ENCODE peak calls at places on chromosomes 11 and 22, in nine cellular contexts. One of them, this sample, is unnamed.

GRCh38 chr11:56473252-56473651 is at the start of gene OR5M3:
- DNase-seq in kidney epithelial cell: no peak
- DNase-seq in endodermal cell: no peak
- DNase-seq in heart left ventricle: no peak
- DNase-seq in heart right ventricle: no peak
- DNase-seq in ovary: no peak
- DNase-seq in brain microvascular endothelial cell: no peak
- DNase-seq in HL-60: no peak
- DNase-seq in astrocyte of the spinal cord: no peak
- DNase-seq in this sample: no peak

GRCh38 chr11:7551571-7551970 is 37.8 kb downstream of the PPFIBP2 start:
- DNase-seq in brain microvascular endothelial cell: no peak
- DNase-seq in ovary: no peak
- DNase-seq in HL-60: no peak
- DNase-seq in heart left ventricle: no peak
- DNase-seq in kidney epithelial cell: no peak
- DNase-seq in heart right ventricle: no peak
- DNase-seq in endodermal cell: no peak
- DNase-seq in astrocyte of the spinal cord: no peak
- DNase-seq in this sample: peak; percentile 81

GRCh38 chr11:120031156-120031555 is 106.8 kb downstream of the TRIM29 start:
- DNase-seq in HL-60: no peak
- DNase-seq in endodermal cell: peak; percentile 42
- DNase-seq in brain microvascular endothelial cell: no peak
- DNase-seq in heart left ventricle: no peak
- DNase-seq in heart right ventricle: no peak
- DNase-seq in astrocyte of the spinal cord: no peak
- DNase-seq in ovary: no peak
- DNase-seq in kidney epithelial cell: no peak
- DNase-seq in this sample: no peak

GRCh38 chr11:71241721-71242259 is 10.6 kb downstream of the SHANK2 start:
- DNase-seq in ovary: no peak
- DNase-seq in HL-60: no peak
- DNase-seq in astrocyte of the spinal cord: no peak
- DNase-seq in heart right ventricle: no peak
- DNase-seq in brain microvascular endothelial cell: no peak
- DNase-seq in heart left ventricle: no peak
- DNase-seq in endodermal cell: peak; percentile 20
- DNase-seq in kidney epithelial cell: no peak
- DNase-seq in this sample: no peak

GRCh38 chr11:75639752-75640151 is 29.1 kb downstream of the MAP6 start:
- DNase-seq in heart left ventricle: peak; percentile 86
- DNase-seq in HL-60: no peak
- DNase-seq in kidney epithelial cell: peak; percentile 31
- DNase-seq in astrocyte of the spinal cord: peak; percentile 59
- DNase-seq in brain microvascular endothelial cell: peak; percentile 39
- DNase-seq in ovary: peak; percentile 60
- DNase-seq in heart right ventricle: peak; percentile 84
- DNase-seq in endodermal cell: no peak
- DNase-seq in this sample: peak; percentile 77

GRCh38 chr11:19347911-19348310 is 107.2 kb upstream of the E2F8 start:
- DNase-seq in HL-60: no peak
- DNase-seq in astrocyte of the spinal cord: no peak
- DNase-seq in ovary: no peak
- DNase-seq in kidney epithelial cell: no peak
- DNase-seq in brain microvascular endothelial cell: no peak
- DNase-seq in heart right ventricle: no peak
- DNase-seq in endodermal cell: no peak
- DNase-seq in heart left ventricle: no peak
- DNase-seq in this sample: no peak

GRCh38 chr22:40289991-40290459 is 56.3 kb upstream of the ADSL start:
- DNase-seq in heart left ventricle: peak; percentile 62
- DNase-seq in ovary: no peak
- DNase-seq in astrocyte of the spinal cord: peak; percentile 7
- DNase-seq in HL-60: peak; percentile 36
- DNase-seq in kidney epithelial cell: no peak
- DNase-seq in endodermal cell: no peak
- DNase-seq in heart right ventricle: no peak
- DNase-seq in brain microvascular endothelial cell: peak; percentile 39
- DNase-seq in this sample: peak; percentile 17

GRCh38 chr22:20648306-20648903 is 125.5 kb upstream of the SERPIND1 start:
- DNase-seq in kidney epithelial cell: no peak
- DNase-seq in astrocyte of the spinal cord: no peak
- DNase-seq in endodermal cell: peak; percentile 36
- DNase-seq in ovary: no peak
- DNase-seq in heart right ventricle: no peak
- DNase-seq in brain microvascular endothelial cell: no peak
- DNase-seq in HL-60: no peak
- DNase-seq in heart left ventricle: no peak
- DNase-seq in this sample: no peak

GRCh38 chr11:67732045-67732787 is 57.8 kb upstream of the ALDH3B2 start:
- DNase-seq in heart left ventricle: no peak
- DNase-seq in astrocyte of the spinal cord: no peak
- DNase-seq in brain microvascular endothelial cell: no peak
- DNase-seq in ovary: no peak
- DNase-seq in kidney epithelial cell: no peak
- DNase-seq in HL-60: no peak
- DNase-seq in endodermal cell: peak; percentile 77
- DNase-seq in heart right ventricle: no peak
- DNase-seq in this sample: no peak

DNA sequence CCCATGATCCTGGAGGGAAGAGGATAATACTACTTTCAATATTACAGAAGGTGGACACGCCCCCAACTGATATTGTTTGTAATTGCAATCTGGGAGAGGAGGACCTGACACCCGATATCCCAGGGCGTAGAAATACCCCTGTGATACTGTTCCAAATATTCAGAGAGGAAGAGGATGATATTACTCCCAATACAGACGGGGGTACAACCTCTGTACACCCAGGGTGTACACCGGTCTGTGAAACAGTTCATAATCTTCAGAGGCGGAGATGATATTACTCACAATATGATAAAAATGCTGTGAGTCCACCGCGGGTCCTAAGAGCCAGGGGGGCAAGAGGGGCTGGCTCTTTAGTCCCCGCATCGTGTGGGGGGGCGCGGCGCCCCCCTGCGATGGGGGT is 57.2 kb upstream of the ALDH3B2 start:
- DNase-seq in heart right ventricle: no peak
- DNase-seq in heart left ventricle: no peak
- DNase-seq in astrocyte of the spinal cord: no peak
- DNase-seq in endodermal cell: no peak
- DNase-seq in ovary: no peak
- DNase-seq in brain microvascular endothelial cell: no peak
- DNase-seq in HL-60: no peak
- DNase-seq in kidney epithelial cell: no peak
- DNase-seq in this sample: no peak
- H3K4me3 ChIP-seq in heart right ventricle: no peak overlapping the region
- H3K4me3 ChIP-seq in heart left ventricle: no peak overlapping the region
- H3K4me3 ChIP-seq in astrocyte of the spinal cord: no peak overlapping the region
- H3K4me3 ChIP-seq in endodermal cell: no peak overlapping the region
- H3K4me3 ChIP-seq in ovary: no peak overlapping the region
- H3K4me3 ChIP-seq in brain microvascular endothelial cell: no peak overlapping the region
- H3K4me3 ChIP-seq in HL-60: no peak overlapping the region
- H3K4me3 ChIP-seq in kidney epithelial cell: no peak overlapping the region
- H3K4me3 ChIP-seq in this sample: no peak overlapping the region

DNA sequence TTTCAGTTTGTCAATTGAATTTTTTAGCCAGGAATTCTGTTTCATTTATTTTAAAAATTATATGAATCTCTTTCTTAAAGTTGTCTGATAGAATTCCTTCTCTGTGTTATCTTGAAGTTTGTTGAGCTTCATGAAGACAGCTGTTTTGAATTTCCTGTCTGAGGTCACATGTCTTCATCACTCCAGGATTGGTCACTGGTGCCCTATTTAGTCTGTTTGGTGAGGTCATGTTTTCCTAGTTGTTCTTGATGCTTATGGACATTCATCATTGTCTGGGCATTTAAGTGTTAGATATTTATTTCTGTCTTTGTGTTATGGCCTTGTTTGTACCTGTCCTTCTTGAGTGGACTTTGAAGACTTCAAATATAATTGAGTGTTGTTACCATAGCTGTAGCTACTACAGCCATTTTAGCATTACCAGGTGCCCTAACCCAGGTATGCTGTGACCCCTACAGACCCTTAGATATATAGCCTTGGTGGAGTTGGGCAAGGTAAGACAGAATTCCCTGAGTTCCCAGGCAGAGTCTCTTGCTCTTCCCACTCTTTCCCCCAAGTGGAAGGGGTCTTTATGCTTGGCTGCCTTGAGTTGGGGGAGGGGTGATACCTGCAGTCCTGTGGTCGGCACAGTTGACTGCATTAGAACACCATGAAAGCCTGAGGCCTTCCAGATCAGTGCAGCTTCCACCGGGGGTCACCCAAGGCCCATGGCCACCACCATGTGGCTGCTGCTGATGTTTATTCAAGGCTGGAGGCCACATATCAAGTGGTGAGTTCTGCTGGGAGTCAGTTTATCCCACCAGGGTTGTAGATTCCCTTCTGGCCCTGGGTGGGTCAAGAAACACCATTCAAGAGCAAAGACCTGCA is 229.6 kb downstream of the DYNC2H1 start:
- DNase-seq in kidney epithelial cell: no peak
- DNase-seq in endodermal cell: peak; percentile 84
- DNase-seq in ovary: no peak
- DNase-seq in brain microvascular endothelial cell: peak; percentile 67
- DNase-seq in heart left ventricle: no peak
- DNase-seq in heart right ventricle: no peak
- DNase-seq in astrocyte of the spinal cord: peak; percentile 36
- DNase-seq in HL-60: no peak
- DNase-seq in this sample: peak; percentile 69
- TF ChIP-seq CTCF in kidney epithelial cell: peak; percentile 53
- TF ChIP-seq CTCF in endodermal cell: peak; percentile 76
- TF ChIP-seq CTCF in ovary: no peak
- TF ChIP-seq CTCF in brain microvascular endothelial cell: peak; percentile 54
- TF ChIP-seq CTCF in heart left ventricle: no peak
- TF ChIP-seq CTCF in heart right ventricle: no peak
- TF ChIP-seq CTCF in astrocyte of the spinal cord: peak; percentile 25
- TF ChIP-seq CTCF in HL-60: no peak
- TF ChIP-seq CTCF in this sample: peak; percentile 57

DNA sequence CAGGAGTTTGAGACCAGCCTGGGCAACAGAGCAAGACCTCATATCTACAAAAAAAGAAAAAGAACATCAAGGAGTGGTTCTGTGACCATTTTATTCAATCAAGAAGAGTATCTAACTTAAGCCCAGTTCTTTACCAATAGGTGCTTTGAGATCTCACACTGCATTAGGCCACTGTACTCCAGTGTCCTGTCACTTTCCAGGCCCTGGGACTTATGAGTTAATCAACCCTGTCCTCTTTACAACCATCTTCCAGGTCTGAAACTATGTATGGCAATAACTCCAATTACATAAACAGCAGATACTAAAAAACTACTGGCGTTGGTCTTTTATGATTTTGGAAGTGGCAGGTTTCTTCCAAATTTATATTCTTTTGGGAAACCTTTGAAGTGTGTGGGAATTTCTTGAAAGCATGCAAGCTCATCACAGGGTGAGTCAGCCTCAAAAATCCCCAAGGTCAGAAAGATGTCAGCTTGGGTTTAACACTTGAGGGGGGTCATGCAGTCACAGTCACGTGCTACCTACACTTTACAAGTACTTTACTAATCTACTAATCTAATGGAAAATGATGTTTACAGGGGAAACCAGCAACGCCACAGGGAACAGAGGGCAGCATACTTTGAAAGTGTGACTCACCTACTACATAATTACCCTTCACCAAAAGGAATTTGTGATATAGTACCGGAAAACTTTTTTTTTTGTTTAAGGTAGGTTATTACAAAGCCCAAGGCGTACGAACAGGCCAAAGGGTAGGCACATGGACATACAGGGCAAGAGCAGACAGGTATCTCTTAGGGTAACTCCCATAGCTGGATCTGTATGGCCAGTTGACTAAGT is 15.6 kb downstream of the PISD start:
- DNase-seq in kidney epithelial cell: peak; percentile 99
- DNase-seq in heart left ventricle: no peak
- DNase-seq in astrocyte of the spinal cord: peak; percentile 95
- DNase-seq in brain microvascular endothelial cell: peak; percentile 97
- DNase-seq in heart right ventricle: no peak
- DNase-seq in HL-60: no peak
- DNase-seq in ovary: no peak
- DNase-seq in endodermal cell: no peak
- DNase-seq in this sample: peak; percentile 100
- H3K4me3 ChIP-seq in kidney epithelial cell: no peak overlapping the region
- H3K4me3 ChIP-seq in heart left ventricle: no peak overlapping the region
- H3K4me3 ChIP-seq in astrocyte of the spinal cord: no peak overlapping the region
- H3K4me3 ChIP-seq in brain microvascular endothelial cell: no peak overlapping the region
- H3K4me3 ChIP-seq in heart right ventricle: no peak overlapping the region
- H3K4me3 ChIP-seq in HL-60: no peak overlapping the region
- H3K4me3 ChIP-seq in ovary: no peak overlapping the region
- H3K4me3 ChIP-seq in endodermal cell: no peak overlapping the region
- H3K4me3 ChIP-seq in this sample: no peak overlapping the region

GRCh38 chr11:126918556-126918955 is 82.0 kb downstream of the KIRREL3 start:
- DNase-seq in astrocyte of the spinal cord: no peak
- DNase-seq in heart left ventricle: no peak
- DNase-seq in kidney epithelial cell: no peak
- DNase-seq in HL-60: no peak
- DNase-seq in endodermal cell: no peak
- DNase-seq in ovary: no peak
- DNase-seq in brain microvascular endothelial cell: no peak
- DNase-seq in heart right ventricle: no peak
- DNase-seq in this sample: no peak

GRCh38 chr11:126917531-126918204 is 82.9 kb downstream of the KIRREL3 start:
- DNase-seq in HL-60: no peak
- DNase-seq in heart left ventricle: no peak
- DNase-seq in endodermal cell: no peak
- DNase-seq in kidney epithelial cell: peak; percentile 99
- DNase-seq in astrocyte of the spinal cord: peak; percentile 97
- DNase-seq in ovary: no peak
- DNase-seq in heart right ventricle: no peak
- DNase-seq in brain microvascular endothelial cell: peak; percentile 93
- DNase-seq in this sample: peak; percentile 27

GRCh38 chr11:126919147-126919823 is 81.3 kb downstream of the KIRREL3 start:
- DNase-seq in heart right ventricle: no peak
- DNase-seq in astrocyte of the spinal cord: no peak
- DNase-seq in HL-60: no peak
- DNase-seq in endodermal cell: no peak
- DNase-seq in kidney epithelial cell: no peak
- DNase-seq in heart left ventricle: no peak
- DNase-seq in ovary: no peak
- DNase-seq in brain microvascular endothelial cell: no peak
- DNase-seq in this sample: no peak

GRCh38 chr11:126924381-126924780 is 76.2 kb downstream of the KIRREL3 start:
- DNase-seq in HL-60: no peak
- DNase-seq in heart right ventricle: no peak
- DNase-seq in heart left ventricle: no peak
- DNase-seq in kidney epithelial cell: no peak
- DNase-seq in ovary: no peak
- DNase-seq in endodermal cell: no peak
- DNase-seq in astrocyte of the spinal cord: no peak
- DNase-seq in brain microvascular endothelial cell: no peak
- DNase-seq in this sample: no peak

DNA sequence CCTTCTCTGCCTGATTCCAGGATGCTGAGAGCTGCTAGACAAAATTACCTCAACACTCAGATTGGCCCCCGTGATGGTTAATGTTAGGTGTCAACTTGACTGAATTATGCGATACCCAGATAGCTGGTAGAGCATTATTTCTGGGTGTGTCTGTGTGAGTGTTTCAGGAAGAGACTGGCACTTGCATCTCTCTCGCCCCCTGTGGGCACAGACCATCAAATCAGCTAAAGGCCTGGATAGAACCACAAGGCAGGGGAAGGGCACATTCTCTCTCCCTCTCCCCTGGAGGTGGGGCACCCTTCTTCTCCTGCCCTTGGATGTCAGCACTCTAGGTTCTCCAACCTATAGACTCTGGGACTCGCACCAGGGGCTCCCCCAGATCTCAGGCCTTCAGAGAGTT is 79.7 kb downstream of the KIRREL3 start:
- DNase-seq in astrocyte of the spinal cord: no peak
- DNase-seq in kidney epithelial cell: no peak
- DNase-seq in HL-60: no peak
- DNase-seq in heart left ventricle: no peak
- DNase-seq in endodermal cell: no peak
- DNase-seq in heart right ventricle: no peak
- DNase-seq in brain microvascular endothelial cell: no peak
- DNase-seq in ovary: no peak
- DNase-seq in this sample: no peak
- TF ChIP-seq CTCF in astrocyte of the spinal cord: no peak
- TF ChIP-seq CTCF in kidney epithelial cell: no peak
- TF ChIP-seq CTCF in HL-60: no peak
- TF ChIP-seq CTCF in heart left ventricle: no peak
- TF ChIP-seq CTCF in endodermal cell: peak; percentile 59
- TF ChIP-seq CTCF in heart right ventricle: no peak
- TF ChIP-seq CTCF in brain microvascular endothelial cell: peak; percentile 12
- TF ChIP-seq CTCF in ovary: no peak
- TF ChIP-seq CTCF in this sample: no peak